ENCODE peak calls at places on chromosomes 4 and X, in five cellular contexts. C is H1, X is HepG2, Q is GM12878, J is HCT116. W is an unnamed sample.
A peak's percentile ranks its signal among the peaks of the same experiment; 100 is the strongest.

GRCh38 chr4:181823183-181823582 is 420.0 kb upstream of the TENM3 start:
- DNase-seq in C (no peak), X (no peak), Q (no peak), J (no peak), W (no peak)

GRCh38 chr4:1091561-1091995 is 21.8 kb downstream of the RNF212 start:
- DNase-seq in C (no peak), X (no peak), Q (no peak), J (no peak), W (no peak)

GRCh38 chr4:54545663-54546424 is 111.9 kb upstream of the KIT start:
- DNase-seq in C (no peak), X (no peak), Q (no peak), J (no peak), W (no peak)

GRCh38 chrX:67893931-67894330 is 350.1 kb downstream of the AR start:
- DNase-seq in C (no peak), X (no peak), Q (no peak), J (no peak), W (no peak)

GRCh38 chrX:68832101-68832416 is 3.2 kb downstream of the EFNB1 start:
- DNase-seq in C (peak; percentile 40), X (no peak), Q (no peak), J (no peak), W (no peak)

GRCh38 chrX:107747596-107748161 is 27.9 kb downstream of the TSC22D3 start:
- DNase-seq in C (no peak), X (no peak), Q (no peak), J (no peak), W (no peak)

GRCh38 chr4:3613980-3614730 is 81.9 kb upstream of the LRPAP1 start:
- DNase-seq in C (no peak), X (peak; percentile 30), Q (no peak), J (no peak), W (no peak)

GRCh38 chr4:189858445-189858844 is 82.2 kb upstream of the FRG1 start:
- DNase-seq in C (no peak), X (no peak), Q (no peak), J (no peak), W (no peak)

GRCh38 chr4:153038493-153039311 is 102.6 kb downstream of the FHDC1 start:
- DNase-seq in C (no peak), X (peak; percentile 87), Q (no peak), J (no peak), W (no peak)

GRCh38 chr4:39406763-39407583 is at the start of gene KLB:
- DNase-seq in C (no peak), X (peak; percentile 97), Q (no peak), J (no peak), W (no peak)
- TF ChIP-seq ZNF274 in C (no peak), X (no peak), Q (no peak), J (no peak), W (no peak)

DNA sequence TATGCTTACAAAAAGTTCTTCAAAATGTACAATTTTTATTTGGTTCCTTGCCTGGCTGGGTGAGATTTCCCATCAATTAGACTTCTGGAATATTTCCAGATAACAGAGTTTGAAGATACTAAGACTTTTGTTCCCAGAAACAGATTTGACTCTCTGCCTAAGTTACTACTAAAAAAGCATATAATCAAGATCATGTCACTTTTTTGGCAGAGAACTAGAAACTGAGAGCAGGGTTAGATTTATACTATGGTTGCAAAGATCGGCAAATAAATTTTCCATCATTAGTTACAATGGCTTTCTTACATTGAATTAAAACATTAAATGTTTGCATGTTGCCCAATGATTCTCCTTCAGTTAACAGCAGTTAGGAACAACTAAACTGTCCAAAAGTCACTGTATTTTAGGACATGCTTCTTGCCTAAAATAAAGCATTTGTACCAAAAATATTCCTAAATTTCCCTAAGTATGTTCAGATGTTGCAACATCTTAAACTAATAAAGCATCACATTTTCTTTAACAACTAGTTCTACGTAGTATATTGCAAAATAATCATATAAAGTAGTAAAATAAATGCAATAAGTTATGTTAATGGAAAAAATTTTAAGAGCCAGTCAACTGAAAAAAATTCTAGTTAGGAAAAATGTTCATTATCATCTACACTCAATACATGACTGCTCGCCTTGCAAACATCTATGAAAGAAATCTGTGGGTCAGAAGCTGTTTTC is 73.0 kb downstream of the SEC24D start:
- DNase-seq in C (no peak), X (no peak), Q (no peak), J (no peak), W (no peak)
- H3K4me1 ChIP-seq in C (no peaks in the 10 kb centered on the region), X (peaks cover 18% of the 10 kb centered on the region), Q (peaks cover 13% of the 10 kb centered on the region), J (peaks cover 5% of the 10 kb centered on the region), W (peaks cover 16% of the 10 kb centered on the region)

DNA sequence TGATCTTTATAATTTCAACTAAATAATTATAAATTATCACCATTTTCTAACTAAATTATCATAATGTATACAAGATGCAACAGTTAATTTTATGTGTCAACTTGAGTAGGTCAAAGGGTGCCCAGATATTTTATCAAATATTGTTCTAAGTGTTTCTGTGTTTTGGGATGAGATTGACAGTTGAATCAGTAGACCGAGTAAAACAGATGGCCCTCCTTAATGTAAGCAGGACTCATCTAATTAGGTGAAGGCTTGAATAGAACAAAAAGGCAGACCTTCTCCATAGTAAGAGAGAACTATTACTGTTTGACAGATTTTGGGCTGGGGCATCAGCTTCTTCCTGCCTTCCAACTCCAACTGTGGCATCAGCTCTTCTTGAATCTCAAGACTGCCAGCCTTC is 185.8 kb downstream of the TRAM1L1 start:
- DNase-seq in C (no peak), X (no peak), Q (no peak), J (no peak), W (no peak)
- TF ChIP-seq ZNF274 in C (no peak), X (no peak), Q (no peak), J (no peak), W (no peak)

DNA sequence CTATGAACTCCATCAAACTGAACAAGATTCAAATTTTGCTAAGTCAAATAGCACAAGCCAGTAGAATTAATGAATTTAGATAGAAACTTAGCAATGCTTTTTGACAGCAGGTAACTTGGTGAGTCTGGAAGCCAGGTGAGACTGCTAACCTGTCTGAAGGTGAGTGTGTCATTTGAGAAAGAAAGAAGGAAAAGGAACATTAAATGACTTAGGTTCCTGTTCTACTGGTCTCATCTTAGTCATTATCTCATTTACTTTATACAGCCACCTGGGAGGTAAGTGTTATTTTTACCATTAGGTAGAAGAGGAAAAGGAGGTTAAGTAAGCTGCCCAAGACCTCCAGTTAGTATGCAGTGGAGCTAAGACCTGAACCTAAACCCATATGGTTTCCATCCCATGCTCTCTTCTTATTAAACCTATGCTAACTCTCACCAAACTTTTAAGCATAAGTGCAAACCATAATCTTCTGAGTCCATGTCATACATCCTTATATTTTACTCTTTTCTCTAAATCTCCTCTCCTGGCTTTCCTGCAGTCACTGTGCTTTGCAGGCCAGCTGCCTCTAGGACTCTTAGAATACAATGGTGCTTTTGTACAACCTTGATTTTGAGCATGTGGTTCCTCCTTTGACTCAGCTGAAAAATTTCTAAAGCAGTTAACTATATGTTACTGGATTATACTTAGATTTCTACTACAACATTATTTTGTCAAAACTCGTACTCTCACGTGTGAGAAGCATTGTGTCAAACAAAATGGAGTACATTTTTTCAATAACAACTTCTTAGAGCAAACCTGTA is 68.5 kb downstream of the ATP10D start:
- DNase-seq in C (no peak), X (no peak), Q (no peak), J (no peak), W (no peak)
- H3K4me1 ChIP-seq in C (no peaks in the 10 kb centered on the region), X (no peaks in the 10 kb centered on the region), Q (no peaks in the 10 kb centered on the region), J (no peaks in the 10 kb centered on the region), W (no peaks in the 10 kb centered on the region)

GRCh38 chr4:147732516-147733193 is 767 bp downstream of the ARHGAP10 start:
- DNase-seq in C (peak; percentile 63), X (no peak), Q (no peak), J (no peak), W (peak; percentile 20)
- TF ChIP-seq ZNF274 in C (no peak), X (no peak), Q (no peak), J (no peak), W (no peak)

GRCh38 chrX:148537556-148538182 is 37.3 kb downstream of the AFF2 start:
- DNase-seq in C (no peak), X (no peak), Q (no peak), J (no peak), W (peak; percentile 5)

GRCh38 chrX:148541461-148541983 is 41.1 kb downstream of the AFF2 start:
- DNase-seq in C (no peak), X (no peak), Q (no peak), J (no peak), W (no peak)

GRCh38 chrX:148538582-148538981 is 38.2 kb downstream of the AFF2 start:
- DNase-seq in C (no peak), X (no peak), Q (no peak), J (no peak), W (no peak)

GRCh38 chrX:148540114-148540513 is 39.7 kb downstream of the AFF2 start:
- DNase-seq in C (no peak), X (no peak), Q (no peak), J (no peak), W (no peak)

DNA sequence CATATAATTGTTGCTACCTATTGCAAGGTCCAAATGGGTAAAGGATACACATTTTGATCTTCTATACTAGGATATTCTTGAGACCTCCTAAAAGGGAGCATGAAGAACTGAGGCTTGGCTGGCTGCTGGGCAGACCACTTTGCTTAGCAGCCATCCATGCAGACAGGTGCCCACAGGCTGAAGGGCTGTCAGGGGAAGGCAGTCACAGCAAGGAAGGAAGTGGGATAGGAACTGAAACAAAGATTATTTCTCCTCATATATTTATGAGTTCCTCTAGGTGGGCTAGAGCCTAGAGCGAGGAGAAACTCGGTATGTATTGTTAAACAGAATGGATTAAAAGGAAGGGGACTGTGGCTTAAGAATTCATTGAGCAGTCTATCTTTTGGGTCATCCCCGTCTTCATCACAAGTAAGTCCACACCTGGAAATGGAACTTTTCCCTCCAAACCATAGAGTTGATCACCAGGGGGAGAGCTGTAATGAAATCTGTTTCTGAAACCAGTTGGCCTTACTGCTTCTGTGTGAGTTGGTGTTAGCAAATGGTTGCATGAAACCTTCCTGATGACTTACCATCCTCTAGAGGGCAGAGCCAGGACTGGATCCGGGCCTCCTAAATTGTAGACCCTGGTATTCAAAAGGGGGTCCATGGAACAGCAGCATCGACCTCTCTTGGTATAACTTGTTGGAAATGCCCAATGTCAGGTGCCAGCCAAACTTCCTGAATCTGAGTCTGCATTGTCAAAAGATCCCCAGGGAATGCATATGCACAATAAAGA is 42.3 kb downstream of the AFF2 start:
- DNase-seq in C (no peak), X (no peak), Q (no peak), J (no peak), W (no peak)
- H3K4me1 ChIP-seq in C (peaks cover 7% of the 10 kb centered on the region), X (no peaks in the 10 kb centered on the region), Q (no peaks in the 10 kb centered on the region), J (no peaks in the 10 kb centered on the region), W (peaks cover 3% of the 10 kb centered on the region)

GRCh38 chr4:151641983-151642382 is 118.8 kb downstream of the GATB start:
- DNase-seq in C (no peak), X (no peak), Q (no peak), J (no peak), W (no peak)

GRCh38 chr4:151641167-151641566 is 119.6 kb downstream of the GATB start:
- DNase-seq in C (no peak), X (peak; percentile 3), Q (no peak), J (no peak), W (no peak)

GRCh38 chr4:151646322-151646721 is 114.5 kb downstream of the GATB start:
- DNase-seq in C (no peak), X (no peak), Q (no peak), J (no peak), W (peak; percentile 28)

GRCh38 chr4:151643564-151643963 is 117.2 kb downstream of the GATB start:
- DNase-seq in C (no peak), X (no peak), Q (no peak), J (no peak), W (no peak)

GRCh38 chr4:151644625-151645024 is 116.2 kb downstream of the GATB start:
- DNase-seq in C (peak; percentile 65), X (peak; percentile 44), Q (no peak), J (peak; percentile 10), W (peak; percentile 53)
- TF ChIP-seq ZNF274 in C (no peak), X (no peak), Q (no peak), J (no peak), W (no peak)